ENCODE peak calls at places on chromosomes 7 and 10, in six cellular contexts. K is CD8-positive, alpha-beta memory T cell; R is frontal cortex; U is NCI-H1694 treated with DMSO at 0.1 percent for 48 hours; I is bronchial epithelial cell; A is MM.1S. S is an unnamed sample.

GRCh38 chr7:12643001-12643400 is 44.4 kb upstream of the ARL4A start:
- DNase-seq in K (no peak), R (no peak), U (no peak), I (no peak), A (no peak), S (no peak)

GRCh38 chr7:1480670-1481069 is 21.4 kb upstream of the MICALL2 start:
- DNase-seq in K (no peak), R (no peak), U (no peak), I (no peak), A (no peak), S (no peak)

GRCh38 chr10:85623758-85624157 is 742.8 kb downstream of the GRID1 start:
- DNase-seq in K (no peak), R (no peak), U (no peak), I (no peak), A (no peak), S (no peak)

GRCh38 chr10:46516660-46517416 is 39.6 kb downstream of the GPRIN2 start:
- DNase-seq in K (peak), R (no peak), U (peak), I (peak), A (no peak), S (no peak)

GRCh38 chr7:35251606-35252310 is 2.1 kb downstream of the TBX20 start:
- DNase-seq in K (no peak), R (no peak), U (no peak), I (no peak), A (no peak), S (no peak)

GRCh38 chr7:42253316-42253715 is 16.3 kb upstream of the GLI3 start:
- DNase-seq in K (no peak), R (no peak), U (no peak), I (no peak), A (no peak), S (no peak)

GRCh38 chr7:65287023-65287422 is 86.6 kb upstream of the ZNF92 start:
- DNase-seq in K (no peak), R (no peak), U (no peak), I (no peak), A (no peak), S (no peak)

GRCh38 chr10:6781133-6781770 is 201.2 kb upstream of the PRKCQ start:
- DNase-seq in K (no peak), R (no peak), U (no peak), I (no peak), A (peak), S (no peak)

GRCh38 chr7:130909161-130909836 is 175.3 kb upstream of the KLF14 start:
- DNase-seq in K (no peak), R (no peak), U (no peak), I (no peak), A (no peak), S (no peak)

GRCh38 chr7:103573479-103574058 is 127.6 kb upstream of the SLC26A5 start:
- DNase-seq in K (no peak), R (no peak), U (peak), I (peak), A (peak), S (peak)

GRCh38 chr7:68980011-68980410 is 618.3 kb upstream of the AUTS2 start:
- DNase-seq in K (no peak), R (no peak), U (no peak), I (peak), A (no peak), S (no peak)

GRCh38 chr10:75681334-75681733 is 249.9 kb downstream of the LRMDA start:
- DNase-seq in K (no peak), R (no peak), U (no peak), I (no peak), A (no peak), S (no peak)

S was measured in NCI-H446 treated with DMSO at 0.1 percent for 48 hours.